ENCODE peak calls at places on chromosomes 2 and 18, in four cellular contexts. X is WTC11, U is K562, B is HepG2. C is an unnamed sample.

GRCh38 chr2:222982010-222982908 is 69.7 kb upstream of the KCNE4 start:
- DNase-seq in B (peak; percentile 52), U (peak; percentile 56), X (peak; percentile 46), C (no peak)

GRCh38 chr2:12493031-12493513 is 223.7 kb upstream of the TRIB2 start:
- DNase-seq in U (peak; percentile 94), X (no peak), B (no peak), C (no peak)

GRCh38 chr2:224780814-224781213 is 64.6 kb upstream of the CCDC195 start:
- DNase-seq in B (no peak), X (no peak), U (no peak), C (no peak)

GRCh38 chr2:3595985-3596384 is 1.1 kb downstream of the COLEC11 start:
- DNase-seq in B (no peak), X (no peak), U (peak; percentile 59), C (no peak)

GRCh38 chr18:34595673-34596072 is 114.4 kb upstream of the DTNA start:
- DNase-seq in U (no peak), X (peak; percentile 34), B (peak; percentile 20), C (no peak)

GRCh38 chr18:3207565-3207964 is 12.2 kb downstream of the MYOM1 start:
- DNase-seq in U (no peak), X (no peak), B (peak; percentile 37), C (no peak)

GRCh38 chr2:201257381-201257940 is 2.9 kb upstream of the CASP8 start:
- DNase-seq in U (peak; percentile 60), B (no peak), X (no peak), C (no peak)

GRCh38 chr2:18903750-18904149 is 314.4 kb upstream of the NT5C1B start:
- DNase-seq in U (no peak), X (no peak), B (no peak), C (no peak)

GRCh38 chr18:38362286-38362792 is 796.7 kb upstream of the CELF4 start:
- DNase-seq in B (no peak), U (no peak), X (peak; percentile 23), C (no peak)

GRCh38 chr2:36620321-36620720 is 22.4 kb upstream of the FEZ2 start:
- DNase-seq in B (no peak), X (no peak), U (no peak), C (no peak)

GRCh38 chr18:67282796-67283195 is 233.7 kb downstream of the DSEL start:
- DNase-seq in X (no peak), U (no peak), B (no peak), C (no peak)

GRCh38 chr2:15990151-15991101 is 50.1 kb downstream of the MYCN start:
- DNase-seq in X (no peak), B (no peak), U (no peak), C (no peak)

GRCh38 chr2:22499082-22499844 is 885.7 kb upstream of the KLHL29 start:
- DNase-seq in X (no peak), U (no peak), B (no peak), C (no peak)

GRCh38 chr2:191221666-191222065 is 23.5 kb upstream of the MYO1B start:
- DNase-seq in X (no peak), U (no peak), B (no peak), C (no peak)

GRCh38 chr2:101467306-101467705 is 7.6 kb downstream of the RFX8 start:
- DNase-seq in B (no peak), U (no peak), X (no peak), C (no peak)

GRCh38 chr2:241636983-241637232 is at the start of gene THAP4:
- DNase-seq in X (no peak), B (no peak), U (no peak), C (no peak)

GRCh38 chr2:159163935-159164334 is 122.6 kb downstream of the WDSUB1 start:
- DNase-seq in U (no peak), X (no peak), B (no peak), C (no peak)

GRCh38 chr2:240889601-240890560 is 6.1 kb downstream of the MAB21L4 start:
- DNase-seq in X (no peak), U (no peak), B (no peak), C (no peak)

GRCh38 chr2:10977003-10977402 is 65.3 kb downstream of the KCNF1 start:
- DNase-seq in U (peak; percentile 16), B (no peak), X (no peak), C (no peak)

GRCh38 chr18:48459016-48459415 is 49.8 kb upstream of the ZBTB7C start:
- DNase-seq in X (no peak), B (no peak), U (no peak), C (no peak)

GRCh38 chr18:45940724-45941123 is 26.4 kb downstream of the EPG5 start:
- DNase-seq in B (no peak), X (no peak), U (no peak), C (no peak)

GRCh38 chr2:70141754-70142589 is 48.8 kb downstream of the C2orf42 start:
- DNase-seq in X (peak; percentile 77), U (peak; percentile 84), B (peak; percentile 67), C (no peak)

GRCh38 chr18:8707946-8708345 is 2.6 kb downstream of the MTCL1 start:
- DNase-seq in X (no peak), B (peak; percentile 52), U (no peak), C (no peak)

GRCh38 chr2:29016500-29016899 is 35.4 kb downstream of the TOGARAM2 start:
- DNase-seq in X (no peak), B (no peak), U (no peak), C (no peak)

GRCh38 chr2:104584393-104584792 is 269.5 kb upstream of the POU3F3 start:
- DNase-seq in X (peak; percentile 21), U (no peak), B (no peak), C (no peak)

GRCh38 chr2:145961846-145962245 is 1441.9 kb upstream of the ZEB2 start:
- DNase-seq in X (no peak), B (no peak), U (no peak), C (no peak)

GRCh38 chr2:28587526-28588230 is 91.8 kb downstream of the PLB1 start:
- DNase-seq in U (no peak), X (no peak), B (no peak), C (no peak)

GRCh38 chr2:237057893-237058300 is 27.8 kb upstream of the COPS8 start:
- DNase-seq in B (no peak), X (no peak), U (no peak), C (peak; percentile 85)

GRCh38 chr2:145685323-145686050 is 1165.6 kb upstream of the ZEB2 start:
- DNase-seq in B (no peak), X (no peak), U (no peak), C (no peak)

GRCh38 chr2:174059178-174059874 is 94.2 kb upstream of the SP3 start:
- DNase-seq in U (peak; percentile 86), X (no peak), B (peak; percentile 27), C (no peak)

GRCh38 chr2:231162036-231162345 is 36.4 kb upstream of the ARMC9 start:
- DNase-seq in U (no peak), X (no peak), B (no peak), C (no peak)

GRCh38 chr18:7521226-7521856 is 45.8 kb upstream of the PTPRM start:
- DNase-seq in X (no peak), B (no peak), U (no peak), C (no peak)

DNA sequence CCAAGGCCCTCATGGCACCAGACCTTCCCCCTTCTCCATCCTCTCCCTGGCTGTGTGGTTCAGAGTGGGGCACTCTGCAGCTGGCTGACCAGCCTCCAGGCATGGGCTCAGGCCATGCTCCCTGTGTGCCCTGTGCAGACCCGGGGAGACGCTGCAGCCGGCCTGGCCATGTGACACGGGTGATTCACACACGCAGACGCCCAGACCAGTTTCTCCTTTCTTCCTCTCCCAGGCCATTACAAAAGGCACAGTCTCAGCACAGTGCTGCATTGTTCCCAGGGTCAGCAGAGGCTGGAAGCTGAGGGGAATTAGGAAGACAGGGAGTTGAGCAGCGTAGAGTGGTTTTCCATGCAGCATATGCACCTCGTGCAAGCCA is 288.5 kb downstream of the TNS1 start:
- DNase-seq in B (peak; percentile 32), U (no peak), X (no peak), C (no peak)
- TF ChIP-seq NR2C2 in B (no peak), U (no peak), X (no peak), C (no peak)

DNA sequence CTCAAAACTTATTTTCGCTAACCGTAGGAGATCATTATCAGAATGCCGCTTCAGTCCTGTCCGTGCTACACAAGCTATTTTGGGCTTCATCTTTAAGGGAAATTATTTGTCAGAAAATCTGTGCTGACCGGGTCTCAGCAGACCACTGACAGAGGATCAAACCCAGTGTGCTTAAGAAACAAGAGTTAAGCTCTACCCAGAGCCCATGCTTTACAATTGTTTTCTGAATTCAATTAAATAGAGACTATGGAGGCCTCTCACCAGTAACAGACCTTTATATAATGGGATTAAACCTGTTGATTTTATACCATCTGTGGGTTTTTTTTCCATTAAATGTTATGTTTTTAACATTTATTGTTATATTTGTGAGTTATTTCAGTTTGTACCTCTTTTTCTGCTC is 1956.7 kb upstream of the PIK3C3 start:
- DNase-seq in X (no peak), B (no peak), U (no peak), C (no peak)
- TF ChIP-seq NR2C2 in X (no peak), B (no peak), U (no peak), C (no peak)

DNA sequence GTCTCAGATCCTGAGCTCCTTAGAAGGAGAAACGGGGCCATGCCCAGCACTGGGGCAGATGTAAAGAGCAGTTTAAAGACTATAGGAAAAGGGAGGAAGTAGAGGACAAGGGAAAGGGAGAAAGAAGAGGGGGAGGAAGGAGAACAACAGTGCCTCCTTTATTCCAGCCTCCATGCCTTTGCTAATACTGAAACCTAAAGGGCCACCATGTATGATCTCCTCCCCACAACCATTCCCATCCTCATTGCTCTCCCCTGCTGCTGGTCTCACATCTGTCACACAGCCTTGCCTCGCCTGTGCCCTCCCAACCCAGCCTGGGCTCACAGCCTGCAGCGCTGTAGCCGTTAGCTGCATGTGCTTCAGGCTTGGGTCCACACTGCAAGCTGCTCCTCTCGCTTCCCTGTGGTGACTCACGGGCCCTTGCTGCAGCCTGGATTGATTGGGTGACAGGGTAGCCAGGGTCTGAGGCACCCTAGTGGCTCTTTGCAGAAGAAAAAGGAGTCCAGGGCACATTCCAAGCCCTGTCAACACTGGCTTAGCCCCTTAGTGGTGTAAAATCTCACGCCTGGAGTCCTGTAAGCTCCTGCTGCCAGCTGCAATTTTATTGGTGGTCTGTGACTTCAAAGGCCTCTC is 281.9 kb downstream of the SRBD1 start:
- DNase-seq in B (peak; percentile 67), X (no peak), U (peak; percentile 3), C (no peak)
- TF ChIP-seq NR2C2 in B (no peak), X (no peak), U (no peak), C (no peak)

GRCh38 chr2:25043241-25043867 is 1.5 kb downstream of the EFR3B start:
- DNase-seq in U (no peak), X (peak; percentile 20), B (no peak), C (no peak)
- TF ChIP-seq NR2C2 in U (no peak), X (no peak), B (no peak), C (no peak)